ENCODE peak calls at places on chromosomes 11 and 22, in four cellular contexts. E is Panc1, H is neural crest cell, U is GM12865. I is an unnamed sample.

GRCh38 chr11:57249384-57250319 is 12.6 kb upstream of the APLNR start:
- DNase-seq in E (peak), H (peak), U (peak), I (peak)

GRCh38 chr11:44374001-44374400 is 64.1 kb upstream of the ALX4 start:
- DNase-seq in E (no peak), H (no peak), U (no peak), I (no peak)

GRCh38 chr11:81005595-81005994 is 1564.8 kb upstream of the TENM4 start:
- DNase-seq in E (peak), H (no peak), U (no peak), I (no peak)

GRCh38 chr11:103676413-103676812 is 360.0 kb upstream of the DDI1 start:
- DNase-seq in E (no peak), H (no peak), U (no peak), I (no peak)

GRCh38 chr11:68297812-68298658 is 14.4 kb upstream of the LRP5 start:
- DNase-seq in E (no peak), H (peak), U (peak), I (peak)

GRCh38 chr22:45212306-45212709 is 28.4 kb downstream of the KIAA0930 start:
- DNase-seq in E (no peak), H (no peak), U (no peak), I (peak)

GRCh38 chr11:70225629-70226582 is 22.8 kb downstream of the FADD start:
- DNase-seq in E (no peak), H (no peak), U (no peak), I (no peak)

GRCh38 chr11:126415128-126415527 is 59.6 kb downstream of the ST3GAL4 start:
- DNase-seq in E (no peak), H (no peak), U (no peak), I (no peak)

GRCh38 chr11:115267871-115268270 is 236.3 kb downstream of the CADM1 start:
- DNase-seq in E (no peak), H (no peak), U (peak), I (no peak)

GRCh38 chr11:57648791-57649735 is 649 bp downstream of the YPEL4 start:
- DNase-seq in E (no peak), H (peak), U (no peak), I (no peak)

GRCh38 chr22:41968601-41969000 is 642 bp upstream of the SEPTIN3 start:
- DNase-seq in E (no peak), H (no peak), U (no peak), I (no peak)

GRCh38 chr11:62791501-62792192 is at the start of gene TMEM223:
- DNase-seq in E (no peak), H (peak), U (peak), I (peak)

GRCh38 chr11:71109586-71109985 is 142.8 kb downstream of the SHANK2 start:
- DNase-seq in E (no peak), H (no peak), U (no peak), I (no peak)

GRCh38 chr22:21719024-21719423 is 16.6 kb downstream of the YPEL1 start:
- DNase-seq in E (no peak), H (no peak), U (no peak), I (no peak)

GRCh38 chr11:117097567-117098268 is 510 bp downstream of the SIK3 start:
- DNase-seq in E (no peak), H (no peak), U (peak), I (peak)

GRCh38 chr11:127470485-127470884 is 469.9 kb upstream of the KIRREL3 start:
- DNase-seq in E (peak), H (peak), U (peak), I (peak)
- TF ChIP-seq CTCF in E (peak), H (peak), U (peak), I (peak)

DNA sequence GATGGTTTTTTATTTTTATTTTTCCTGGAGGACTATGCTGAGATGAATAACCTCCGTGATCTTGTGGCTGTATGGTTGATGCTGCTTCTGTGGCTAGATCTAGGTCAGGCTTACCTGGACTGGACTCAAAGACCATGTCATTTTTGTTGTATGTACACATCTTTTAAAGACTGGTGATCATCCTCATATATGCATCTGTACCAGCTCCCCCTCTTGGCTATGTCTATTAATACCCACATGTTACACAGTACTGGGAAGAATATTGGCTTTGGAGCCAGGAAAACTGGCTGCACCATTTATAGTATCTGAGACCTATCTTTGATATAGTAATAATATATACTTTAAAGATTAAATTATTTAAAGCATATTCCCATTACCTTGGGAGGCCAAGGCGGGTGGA is 18.4 kb upstream of the PITPNB start:
- DNase-seq in E (no peak), H (no peak), U (no peak), I (no peak)
- TF ChIP-seq CTCF in E (peak), H (no peak), U (no peak), I (no peak)

DNA sequence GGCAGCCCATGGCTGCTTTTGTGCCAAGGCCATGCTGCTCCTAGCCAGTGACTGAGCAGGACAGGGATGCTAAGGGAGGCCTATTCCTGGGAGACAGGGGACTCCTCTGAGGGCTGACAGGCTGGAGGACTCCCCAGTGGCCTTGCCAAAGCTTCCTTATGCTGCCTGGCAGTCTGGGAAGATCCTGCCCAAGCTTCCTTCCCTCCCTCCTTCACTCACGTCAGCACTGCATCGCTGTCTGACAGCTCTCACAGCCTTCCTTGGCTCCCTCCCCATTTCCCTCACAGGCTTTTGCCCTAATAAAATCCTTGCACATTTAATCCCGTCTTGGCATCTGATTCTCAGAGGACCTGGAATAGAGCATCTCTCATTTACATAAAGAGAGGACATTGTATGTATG is 26.5 kb downstream of the HTR3A start:
- DNase-seq in E (no peak), H (no peak), U (no peak), I (no peak)
- TF ChIP-seq CTCF in E (no peak), H (no peak), U (no peak), I (no peak)

DNA sequence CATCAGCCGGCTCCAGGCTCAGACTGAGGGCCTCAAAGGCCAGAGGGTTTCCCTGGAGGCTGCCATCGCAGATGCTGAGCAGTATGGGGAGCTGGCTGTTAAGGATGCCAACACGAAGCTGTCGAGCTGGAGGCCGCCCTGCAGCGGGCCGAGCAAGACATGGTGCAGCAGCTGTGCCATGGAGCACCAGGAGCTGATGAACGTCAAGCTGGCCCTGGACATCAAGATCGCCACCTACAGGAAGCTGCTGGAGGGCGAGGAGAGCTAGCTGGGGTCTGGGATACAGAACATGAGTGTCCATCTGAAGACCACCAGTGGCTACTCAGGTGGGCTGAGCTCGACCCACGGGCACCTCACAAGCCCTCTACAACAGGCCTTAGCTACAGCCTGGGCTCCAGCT is 4.0 kb upstream of the SCUBE2 start:
- DNase-seq in E (no peak), H (no peak), U (peak), I (peak)
- TF ChIP-seq CTCF in E (peak), H (no peak), U (peak), I (peak)

DNA sequence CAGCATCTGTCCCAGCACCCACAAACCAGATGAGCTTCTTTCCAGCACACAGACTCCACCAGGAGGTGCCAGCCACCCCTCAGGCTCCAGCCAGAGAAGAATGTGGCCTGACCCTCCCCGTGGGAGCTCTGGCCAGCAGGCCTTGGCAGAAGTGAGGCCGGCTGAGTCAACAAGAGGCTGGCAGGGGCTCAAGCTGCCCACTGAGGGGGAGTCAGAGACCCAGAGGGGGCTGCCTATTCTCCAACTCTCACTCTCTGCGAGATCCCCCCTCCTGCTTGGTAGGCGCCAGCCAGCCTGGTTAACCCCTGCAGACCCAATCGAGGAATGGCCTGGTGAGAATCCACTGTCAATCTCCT is 10.6 kb upstream of the CDC42EP1 start:
- DNase-seq in E (no peak), H (no peak), U (no peak), I (no peak)
- TF ChIP-seq CTCF in E (no peak), H (no peak), U (no peak), I (no peak)

GRCh38 chr11:77874206-77874605 is 53.3 kb downstream of the AAMDC start:
- DNase-seq in E (no peak), H (no peak), U (no peak), I (no peak)

GRCh38 chr11:77883775-77884174 is 62.8 kb downstream of the AAMDC start:
- DNase-seq in E (no peak), H (no peak), U (no peak), I (no peak)

GRCh38 chr11:77882396-77882795 is 61.5 kb downstream of the AAMDC start:
- DNase-seq in E (no peak), H (no peak), U (no peak), I (no peak)

GRCh38 chr11:77876045-77876444 is 55.1 kb downstream of the AAMDC start:
- DNase-seq in E (no peak), H (no peak), U (no peak), I (no peak)

GRCh38 chr11:77879218-77879617 is 58.3 kb downstream of the AAMDC start:
- DNase-seq in E (no peak), H (no peak), U (peak), I (no peak)
- TF ChIP-seq CTCF in E (no peak), H (no peak), U (no peak), I (no peak)

DNA sequence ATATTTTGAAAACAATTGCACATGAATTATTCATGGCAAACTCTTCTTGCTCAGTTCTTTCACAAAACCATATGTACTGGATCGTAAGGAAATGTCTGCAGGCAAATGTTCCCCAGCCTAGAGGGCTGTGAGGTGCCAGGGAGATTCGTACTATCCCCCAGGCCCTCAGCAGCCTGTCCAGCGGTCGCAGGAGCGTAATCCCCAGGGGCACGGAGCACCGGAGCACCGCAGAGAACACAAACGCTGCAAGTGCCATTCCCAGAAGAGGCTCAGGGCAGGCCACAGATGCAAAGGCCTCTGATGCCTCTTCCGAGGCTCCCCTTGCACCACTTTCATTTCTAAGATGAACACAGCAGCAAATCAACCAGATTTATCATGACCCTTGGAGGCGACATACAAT is 174.2 kb downstream of the EFCAB6 start:
- DNase-seq in E (no peak), H (no peak), U (no peak), I (no peak)
- TF ChIP-seq CTCF in E (no peak), H (no peak), U (no peak), I (no peak)